ENCODE peak calls at places on chromosomes 7 and 10, in six cellular contexts. P, A, H, C, U and Z are unnamed samples.

GRCh38 chr10:113073549-113074189 is 123.6 kb downstream of the TCF7L2 start:
- DNase-seq in P (peak), A (peak), H (peak), C (peak), U (no peak), Z (no peak)

GRCh38 chr10:124791378-124792348 is at the start of gene EEF1AKMT2:
- DNase-seq in P (peak), A (peak), H (peak), C (peak), U (peak), Z (peak)

GRCh38 chr7:39353615-39354376 is 212.4 kb upstream of the YAE1 start:
- DNase-seq in P (peak), A (peak), H (peak), C (peak), U (no peak), Z (peak)

GRCh38 chr7:32036557-32036956 is 33.6 kb downstream of the PDE1C start:
- DNase-seq in P (no peak), A (no peak), H (no peak), C (no peak), U (no peak), Z (no peak)

GRCh38 chr7:138049505-138050116 is 26.6 kb upstream of the AKR1D1 start:
- DNase-seq in P (no peak), A (no peak), H (no peak), C (no peak), U (no peak), Z (no peak)

GRCh38 chr7:128206017-128206746 is 34.9 kb upstream of the LEP start:
- DNase-seq in P (no peak), A (no peak), H (no peak), C (no peak), U (no peak), Z (no peak)

GRCh38 chr10:101578803-101579515 is 9.1 kb downstream of the POLL start:
- DNase-seq in P (no peak), A (no peak), H (no peak), C (no peak), U (no peak), Z (no peak)

GRCh38 chr7:76080211-76080610 is 32.3 kb downstream of the MDH2 start:
- DNase-seq in P (no peak), A (no peak), H (no peak), C (no peak), U (no peak), Z (no peak)

GRCh38 chr7:159034988-159035387 is 109.7 kb downstream of the VIPR2 start:
- DNase-seq in P (no peak), A (no peak), H (no peak), C (no peak), U (no peak), Z (no peak)

GRCh38 chr10:27252267-27253000 is 11.8 kb upstream of the ACBD5 start:
- DNase-seq in P (peak), A (peak), H (peak), C (peak), U (peak), Z (no peak)

GRCh38 chr7:108805808-108806397 is 236.2 kb downstream of the DNAJB9 start:
- DNase-seq in P (peak), A (no peak), H (no peak), C (no peak), U (no peak), Z (no peak)

GRCh38 chr7:8277394-8277982 is 15.5 kb upstream of the ICA1 start:
- DNase-seq in P (peak), A (no peak), H (no peak), C (peak), U (no peak), Z (no peak)

GRCh38 chr7:3158501-3158900 is 114.8 kb upstream of the CARD11 start:
- DNase-seq in P (no peak), A (no peak), H (no peak), C (no peak), U (no peak), Z (no peak)

GRCh38 chr7:20316706-20317105 is 14.0 kb upstream of the ITGB8 start:
- DNase-seq in P (no peak), A (no peak), H (no peak), C (no peak), U (no peak), Z (no peak)

GRCh38 chr10:127715782-127716378 is 21.1 kb upstream of the FOXI2 start:
- DNase-seq in P (no peak), A (no peak), H (no peak), C (no peak), U (no peak), Z (no peak)

GRCh38 chr10:122087436-122087835 is 98.5 kb downstream of the TACC2 start:
- DNase-seq in P (no peak), A (no peak), H (no peak), C (no peak), U (no peak), Z (no peak)

GRCh38 chr7:157527686-157528085 is 190.9 kb downstream of the DNAJB6 start:
- DNase-seq in P (no peak), A (peak), H (no peak), C (peak), U (no peak), Z (no peak)

GRCh38 chr10:129652521-129653201 is 185.6 kb downstream of the MGMT start:
- DNase-seq in P (no peak), A (no peak), H (no peak), C (no peak), U (no peak), Z (no peak)

GRCh38 chr10:110629680-110630191 is 14.4 kb upstream of the RBM20 start:
- DNase-seq in P (peak), A (no peak), H (no peak), C (no peak), U (no peak), Z (no peak)

GRCh38 chr7:102103027-102103372 is 183.7 kb upstream of the SH2B2 start:
- DNase-seq in P (no peak), A (no peak), H (no peak), C (no peak), U (no peak), Z (no peak)

GRCh38 chr10:43225004-43225786 is 41.7 kb downstream of the RASGEF1A start:
- DNase-seq in P (no peak), A (no peak), H (peak), C (no peak), U (peak), Z (no peak)

GRCh38 chr10:18164093-18164492 is 23.9 kb downstream of the CACNB2 start:
- DNase-seq in P (no peak), A (no peak), H (no peak), C (no peak), U (no peak), Z (no peak)

GRCh38 chr10:123147635-123148413 is at the start of gene HMX2:
- DNase-seq in P (no peak), A (peak), H (no peak), C (no peak), U (peak), Z (no peak)
- TF ChIP-seq CTCF in P (no peak), A (no peak), H (no peak), C (no peak), U (no peak), Z (no peak)

GRCh38 chr10:132904169-132904813 is 38.1 kb downstream of the CFAP46 start:
- DNase-seq in P (peak), A (peak), H (peak), C (peak), U (peak), Z (peak)
- TF ChIP-seq CTCF in P (peak), A (peak), H (no peak), C (no peak), U (peak), Z (peak)

GRCh38 chr10:35642023-35642792 is at the start of gene FZD8:
- DNase-seq in P (peak), A (peak), H (peak), C (peak), U (peak), Z (peak)
- TF ChIP-seq CTCF in P (no peak), A (peak), H (no peak), C (no peak), U (no peak), Z (peak)

GRCh38 chr10:60425392-60426110 is 35.9 kb upstream of the ANK3 start:
- DNase-seq in P (no peak), A (no peak), H (no peak), C (no peak), U (no peak), Z (no peak)
- TF ChIP-seq CTCF in P (no peak), A (no peak), H (no peak), C (no peak), U (no peak), Z (no peak)

DNA sequence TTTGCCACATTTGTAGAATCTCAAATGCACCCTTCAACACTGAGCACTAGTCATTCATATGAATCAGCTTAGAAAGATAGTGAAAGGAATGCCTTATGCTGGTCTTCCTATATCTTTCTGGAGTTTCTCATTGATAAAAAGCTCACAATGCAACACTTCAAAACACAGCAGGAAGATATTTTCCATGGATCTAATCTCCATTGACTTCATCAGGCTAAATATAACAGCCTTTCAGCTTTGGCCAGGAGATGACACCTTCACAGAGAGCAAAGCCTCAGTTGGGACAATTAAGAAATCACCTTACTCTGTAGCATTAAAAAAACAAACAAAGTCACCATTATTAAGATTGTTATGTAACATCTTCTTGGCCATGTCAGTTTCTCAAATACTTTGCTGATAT is 6.7 kb downstream of the NRP1 start:
- DNase-seq in P (no peak), A (no peak), H (no peak), C (no peak), U (no peak), Z (no peak)
- TF ChIP-seq CTCF in P (no peak), A (peak), H (no peak), C (no peak), U (no peak), Z (peak)

GRCh38 chr10:6537704-6538103 is 42.4 kb downstream of the PRKCQ start:
- DNase-seq in P (no peak), A (no peak), H (no peak), C (no peak), U (no peak), Z (no peak)
- TF ChIP-seq CTCF in P (no peak), A (no peak), H (no peak), C (no peak), U (no peak), Z (no peak)

GRCh38 chr10:92573091-92573797 is 649 bp downstream of the IDE start:
- DNase-seq in P (no peak), A (no peak), H (no peak), C (peak), U (peak), Z (peak)
- TF ChIP-seq CTCF in P (no peak), A (peak), H (no peak), C (no peak), U (no peak), Z (peak)

GRCh38 chr7:121604627-121605296 is 208.7 kb upstream of the FAM3C start:
- DNase-seq in P (peak), A (no peak), H (no peak), C (no peak), U (no peak), Z (no peak)

GRCh38 chr7:121609208-121609607 is 213.1 kb upstream of the FAM3C start:
- DNase-seq in P (no peak), A (no peak), H (no peak), C (no peak), U (no peak), Z (no peak)

GRCh38 chr7:121608785-121609184 is 212.7 kb upstream of the FAM3C start:
- DNase-seq in P (no peak), A (no peak), H (no peak), C (no peak), U (no peak), Z (no peak)

GRCh38 chr7:121603886-121604285 is 207.8 kb upstream of the FAM3C start:
- DNase-seq in P (no peak), A (no peak), H (no peak), C (no peak), U (no peak), Z (no peak)

DNA sequence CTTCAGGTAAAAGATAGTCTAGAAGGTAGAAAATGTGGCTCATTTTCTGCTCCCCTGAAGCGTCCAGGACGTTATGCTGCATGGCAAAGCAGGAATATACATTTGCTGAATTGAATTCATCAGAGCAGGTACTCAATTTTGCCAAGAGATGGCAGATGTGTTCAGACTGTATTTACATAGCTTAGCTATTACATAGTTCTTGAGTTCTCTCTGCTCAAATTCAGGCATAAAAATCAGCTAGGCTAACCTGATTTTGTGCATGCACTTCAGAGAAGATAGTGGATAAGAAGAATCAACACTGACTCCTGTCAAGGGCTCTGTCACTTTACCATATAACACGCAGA is 209.2 kb upstream of the FAM3C start:
- DNase-seq in P (peak), A (no peak), H (no peak), C (no peak), U (no peak), Z (no peak)
- TF ChIP-seq CTCF in P (peak), A (no peak), H (no peak), C (no peak), U (no peak), Z (no peak)